ENCODE peak calls at places on chromosome 18, in nine cellular contexts. V is Right ventricle myocardium superior; L is stimulated activated CD8-positive, alpha-beta memory T cell treated with anti-CD3 and anti-CD28 coated beads, Interleukin-4, amount 100 ng/mL, for 1 hour; F is occipital lobe; B is T-helper 2 cell; I is fibroblast of lung; Q is activated CD4-positive, alpha-beta T cell treated with anti-CD3 and anti-CD28 coated beads for 24 hours; J is central memory CD4-positive, alpha-beta T cell; E is SK-MEL-5. N is an unnamed sample.

GRCh38 chr18:25134858-25135257 is 217.1 kb downstream of the ZNF521 start:
- DNase-seq in V (no peak), L (no peak), F (no peak), B (no peak), I (peak), Q (no peak), J (no peak), E (no peak), N (no peak)

GRCh38 chr18:48803951-48804855 is 146.6 kb downstream of the SMAD7 start:
- DNase-seq in V (peak), L (no peak), F (no peak), B (no peak), I (no peak), Q (no peak), J (no peak), E (no peak), N (no peak)

GRCh38 chr18:13219576-13219975 is 1.0 kb downstream of the LDLRAD4 start:
- DNase-seq in V (no peak), L (no peak), F (no peak), B (no peak), I (no peak), Q (no peak), J (no peak), E (no peak), N (no peak)

GRCh38 chr18:27921392-27921791 is 255.5 kb downstream of the CDH2 start:
- DNase-seq in V (no peak), L (no peak), F (no peak), B (no peak), I (peak), Q (no peak), J (no peak), E (no peak), N (no peak)

GRCh38 chr18:74652392-74652988 is 54.8 kb downstream of the ZNF407 start:
- DNase-seq in V (no peak), L (no peak), F (no peak), B (peak), I (peak), Q (no peak), J (peak), E (peak), N (no peak)

GRCh38 chr18:22471546-22472131 is 53.9 kb upstream of the CTAGE1 start:
- DNase-seq in V (peak), L (no peak), F (no peak), B (no peak), I (peak), Q (no peak), J (no peak), E (no peak), N (no peak)

GRCh38 chr18:42525905-42526304 is 570.9 kb downstream of the PIK3C3 start:
- DNase-seq in V (no peak), L (no peak), F (no peak), B (no peak), I (peak), Q (no peak), J (no peak), E (no peak), N (no peak)

GRCh38 chr18:9095297-9096012 is 7.0 kb upstream of the NDUFV2 start:
- DNase-seq in V (no peak), L (no peak), F (no peak), B (peak), I (peak), Q (no peak), J (peak), E (peak), N (no peak)

GRCh38 chr18:51666717-51667320 is 469.3 kb upstream of the MEX3C start:
- DNase-seq in V (peak), L (no peak), F (peak), B (no peak), I (peak), Q (no peak), J (no peak), E (peak), N (no peak)

GRCh38 chr18:41579185-41579584 is 375.8 kb upstream of the PIK3C3 start:
- DNase-seq in V (no peak), L (no peak), F (no peak), B (no peak), I (no peak), Q (no peak), J (no peak), E (no peak), N (no peak)

GRCh38 chr18:48820483-48821250 is 130.1 kb downstream of the SMAD7 start:
- DNase-seq in V (no peak), L (no peak), F (no peak), B (peak), I (no peak), Q (no peak), J (no peak), E (no peak), N (no peak)

GRCh38 chr18:58225101-58225500 is 181.1 kb downstream of the NEDD4L start:
- DNase-seq in V (no peak), L (no peak), F (no peak), B (no peak), I (peak), Q (no peak), J (no peak), E (no peak), N (no peak)

GRCh38 chr18:9707381-9708056 is 582 bp upstream of the RAB31 start:
- DNase-seq in V (no peak), L (no peak), F (no peak), B (no peak), I (peak), Q (no peak), J (no peak), E (no peak), N (no peak)

GRCh38 chr18:79516441-79516931 is 120.8 kb downstream of the NFATC1 start:
- DNase-seq in V (no peak), L (no peak), F (no peak), B (peak), I (no peak), Q (no peak), J (peak), E (no peak), N (no peak)

GRCh38 chr18:59616501-59616900 is 80.7 kb downstream of the CCBE1 start:
- DNase-seq in V (no peak), L (no peak), F (no peak), B (no peak), I (peak), Q (no peak), J (no peak), E (no peak), N (no peak)

GRCh38 chr18:76972838-76973237 is 150.5 kb downstream of the ZNF236 start:
- DNase-seq in V (no peak), L (no peak), F (no peak), B (no peak), I (peak), Q (no peak), J (no peak), E (no peak), N (no peak)

GRCh38 chr18:37641573-37641972 is 76.0 kb upstream of the CELF4 start:
- DNase-seq in V (no peak), L (no peak), F (no peak), B (no peak), I (no peak), Q (no peak), J (no peak), E (no peak), N (no peak)

GRCh38 chr18:8778824-8779223 is 73.5 kb downstream of the MTCL1 start:
- DNase-seq in V (no peak), L (no peak), F (no peak), B (no peak), I (no peak), Q (no peak), J (no peak), E (no peak), N (no peak)

GRCh38 chr18:6476201-6476600 is 61.5 kb upstream of the L3MBTL4 start:
- DNase-seq in V (no peak), L (no peak), F (no peak), B (no peak), I (no peak), Q (no peak), J (no peak), E (no peak), N (no peak)

GRCh38 chr18:80253871-80254492 is 6.7 kb upstream of the PARD6G start:
- DNase-seq in V (no peak), L (no peak), F (no peak), B (no peak), I (no peak), Q (no peak), J (no peak), E (peak), N (no peak)

GRCh38 chr18:58277457-58277739 is 233.4 kb downstream of the NEDD4L start:
- DNase-seq in V (no peak), L (no peak), F (no peak), B (no peak), I (no peak), Q (no peak), J (no peak), E (no peak), N (no peak)

GRCh38 chr18:23228102-23229051 is 93.1 kb downstream of the CABLES1 start:
- DNase-seq in V (peak), L (no peak), F (no peak), B (peak), I (peak), Q (no peak), J (no peak), E (no peak), N (no peak)

GRCh38 chr18:44887227-44887631 is 206.5 kb downstream of the SETBP1 start:
- DNase-seq in V (no peak), L (no peak), F (no peak), B (peak), I (peak), Q (peak), J (no peak), E (no peak), N (peak)

N was measured in NCI-H1436.